ENCODE peak calls at places on chromosomes 6 and 20, in five cellular contexts. A is H54, G is adrenal gland, N is GM12892, P is GM12878. O is an unnamed sample.

GRCh38 chr6:15023448-15023847 is 222.4 kb upstream of the JARID2 start:
- DNase-seq in A (no peak), P (peak; percentile 94), G (no peak), N (peak; percentile 24), O (no peak)

GRCh38 chr6:804317-804716 is 111.4 kb upstream of the EXOC2 start:
- DNase-seq in G (no peak), P (no peak), A (no peak), N (no peak), O (no peak)

GRCh38 chr6:43773050-43773956 is 3.3 kb downstream of the VEGFA start:
- DNase-seq in P (no peak), A (peak; percentile 96), N (peak; percentile 87), G (peak; percentile 80), O (peak; percentile 88)

GRCh38 chr6:56517155-56517745 is 125.4 kb downstream of the DST start:
- DNase-seq in A (no peak), N (no peak), P (no peak), G (no peak), O (no peak)

GRCh38 chr20:13009682-13010406 is 1.1 kb downstream of the SPTLC3 start:
- DNase-seq in A (peak; percentile 35), G (peak; percentile 71), P (peak; percentile 77), N (peak; percentile 3), O (no peak)

GRCh38 chr6:68012822-68013221 is 622.3 kb upstream of the ADGRB3 start:
- DNase-seq in P (no peak), N (no peak), A (no peak), G (no peak), O (no peak)

GRCh38 chr6:115643762-115644161 is 416.9 kb downstream of the FRK start:
- DNase-seq in G (no peak), P (no peak), A (no peak), N (no peak), O (no peak)

GRCh38 chr6:88134575-88134974 is 31.6 kb downstream of the CNR1 start:
- DNase-seq in P (no peak), A (no peak), N (no peak), G (no peak), O (no peak)

GRCh38 chr6:149060300-149060984 is 257.1 kb upstream of the TAB2 start:
- DNase-seq in P (peak; percentile 90), A (no peak), N (no peak), G (no peak), O (peak; percentile 27)

GRCh38 chr6:128265706-128266105 is 254.7 kb downstream of the PTPRK start:
- DNase-seq in A (no peak), G (no peak), P (no peak), N (no peak), O (no peak)

GRCh38 chr20:50110141-50111047 is 2.6 kb downstream of the UBE2V1 start:
- DNase-seq in A (no peak), G (peak; percentile 56), P (peak; percentile 52), N (no peak), O (peak; percentile 56)

GRCh38 chr6:141140905-141141304 is 991.8 kb upstream of the GJE1 start:
- DNase-seq in A (no peak), P (no peak), N (no peak), G (no peak), O (no peak)

GRCh38 chr6:42940493-42941045 is 11.3 kb downstream of the CNPY3 start:
- DNase-seq in G (no peak), N (no peak), A (no peak), P (no peak), O (no peak)

GRCh38 chr6:146803601-146804000 is 204.8 kb downstream of the ADGB start:
- DNase-seq in G (no peak), A (no peak), P (no peak), N (no peak), O (no peak)

GRCh38 chr6:109759098-109759855 is 68.2 kb downstream of the FIG4 start:
- DNase-seq in A (no peak), G (no peak), P (no peak), N (no peak), O (no peak)

GRCh38 chr20:54062812-54063280 is 7.5 kb downstream of the BCAS1 start:
- DNase-seq in P (peak; percentile 82), A (no peak), G (no peak), N (no peak), O (peak; percentile 74)

GRCh38 chr6:158047563-158048323 is 66.1 kb downstream of the SYNJ2 start:
- DNase-seq in P (no peak), N (no peak), G (no peak), A (no peak), O (no peak)

GRCh38 chr6:29564875-29565274 is 5.3 kb upstream of the UBD start:
- DNase-seq in P (no peak), A (no peak), G (no peak), N (no peak), O (no peak)

GRCh38 chr20:32474967-32475819 is 109.9 kb downstream of the NOL4L start:
- DNase-seq in N (peak; percentile 75), A (peak; percentile 98), P (no peak), G (peak; percentile 96), O (peak; percentile 79)

GRCh38 chr6:111096246-111096645 is 8.9 kb downstream of the SLC16A10 start:
- DNase-seq in P (no peak), G (no peak), A (no peak), N (no peak), O (no peak)

GRCh38 chr6:56144538-56145324 is 102.6 kb downstream of the COL21A1 start:
- DNase-seq in G (no peak), P (no peak), A (peak; percentile 41), N (no peak), O (no peak)

DNA sequence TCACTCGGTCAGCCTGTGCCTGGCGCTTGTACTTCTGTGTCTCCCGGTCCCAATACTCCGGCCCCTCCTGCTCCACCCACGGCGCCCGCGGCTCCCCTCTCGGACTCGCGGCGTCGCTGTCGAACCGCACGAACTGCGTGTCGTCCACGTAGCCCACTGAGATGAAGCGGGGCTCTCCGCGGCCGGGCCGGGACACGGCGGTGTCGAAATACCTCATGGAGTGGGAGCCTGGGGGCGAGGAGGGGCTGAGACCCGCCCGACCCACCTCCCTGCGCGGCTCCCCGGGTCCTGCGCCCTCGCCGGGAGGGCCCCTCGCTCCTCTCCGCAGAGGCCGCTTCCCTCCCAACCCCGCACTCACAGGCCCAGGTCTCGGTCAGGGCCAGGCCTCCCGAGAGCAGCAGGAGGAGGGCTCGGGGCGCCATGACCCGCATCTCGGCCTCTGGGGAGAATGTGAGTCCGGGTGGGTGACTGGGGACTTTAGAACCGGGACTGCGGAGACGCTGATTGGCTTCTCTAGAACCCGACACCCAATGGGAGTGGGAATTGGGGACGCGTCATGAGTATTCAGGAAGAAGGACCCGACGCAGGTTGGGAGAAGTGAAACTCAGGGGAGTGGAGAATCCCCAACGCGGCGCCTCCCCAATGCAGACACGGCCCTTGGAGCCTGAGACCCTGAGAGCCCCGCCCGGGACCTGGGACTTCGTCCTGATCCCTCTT is at the start of gene HLA-C:
- DNase-seq in G (peak; percentile 98), N (peak; percentile 84), A (peak; percentile 94), P (peak; percentile 95), O (peak; percentile 98)
- TF ChIP-seq POLR2A in G (peak; percentile 73), N (peak; percentile 76), A (peak; percentile 92), P (peak; percentile 95), O (peak; percentile 74)

DNA sequence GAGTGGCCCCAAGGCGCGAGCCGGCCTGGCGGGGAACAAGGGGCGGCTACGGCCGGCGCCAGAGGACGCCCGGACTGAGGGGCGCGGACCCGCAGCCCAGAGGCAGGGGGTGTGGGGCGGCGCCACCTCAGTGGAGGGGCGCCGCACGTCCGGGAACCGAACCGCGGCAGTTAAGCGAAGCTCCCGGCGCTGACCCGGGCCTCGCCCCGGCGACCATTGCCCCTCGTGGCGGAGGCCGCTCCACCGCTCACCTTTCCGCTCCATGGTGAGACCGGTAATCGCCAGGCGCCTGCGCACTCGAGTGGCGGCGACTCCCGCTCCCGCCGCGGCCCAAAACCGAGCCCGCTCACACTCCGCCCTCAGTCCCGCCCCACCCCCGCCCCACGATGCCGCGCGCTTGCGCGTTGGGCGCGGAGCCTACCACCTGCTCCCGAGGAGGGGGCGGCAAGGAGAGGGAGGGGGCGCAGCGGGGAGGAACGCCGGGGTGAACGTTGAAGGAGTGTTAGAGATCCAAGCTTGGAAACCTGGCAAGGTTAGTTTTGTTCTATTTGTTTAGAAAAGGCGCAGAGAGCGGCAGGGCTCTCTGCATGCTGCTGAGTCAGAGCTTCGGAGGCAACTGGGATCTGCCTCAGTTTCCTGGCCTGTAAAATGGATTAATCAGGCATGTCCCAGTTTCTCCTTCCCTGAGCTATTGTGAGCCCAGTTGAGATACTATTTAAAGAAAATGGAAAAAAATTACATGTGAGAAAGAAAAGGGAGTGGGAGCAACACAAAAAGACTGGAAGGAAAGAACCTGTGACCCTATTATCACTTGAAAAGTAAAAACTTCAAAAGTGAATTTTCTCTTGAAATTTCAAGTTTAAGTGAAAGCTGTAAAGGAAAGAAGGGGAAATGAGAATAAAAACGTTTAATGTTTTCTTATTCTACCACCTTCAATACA is at the start of gene SRPK1:
- DNase-seq in N (peak; percentile 87), P (peak; percentile 65), A (peak; percentile 95), G (peak; percentile 91), O (peak; percentile 95)
- TF ChIP-seq POLR2A in N (peak; percentile 95), P (peak; percentile 97), A (peak; percentile 94), G (peak; percentile 47), O (peak; percentile 73)

DNA sequence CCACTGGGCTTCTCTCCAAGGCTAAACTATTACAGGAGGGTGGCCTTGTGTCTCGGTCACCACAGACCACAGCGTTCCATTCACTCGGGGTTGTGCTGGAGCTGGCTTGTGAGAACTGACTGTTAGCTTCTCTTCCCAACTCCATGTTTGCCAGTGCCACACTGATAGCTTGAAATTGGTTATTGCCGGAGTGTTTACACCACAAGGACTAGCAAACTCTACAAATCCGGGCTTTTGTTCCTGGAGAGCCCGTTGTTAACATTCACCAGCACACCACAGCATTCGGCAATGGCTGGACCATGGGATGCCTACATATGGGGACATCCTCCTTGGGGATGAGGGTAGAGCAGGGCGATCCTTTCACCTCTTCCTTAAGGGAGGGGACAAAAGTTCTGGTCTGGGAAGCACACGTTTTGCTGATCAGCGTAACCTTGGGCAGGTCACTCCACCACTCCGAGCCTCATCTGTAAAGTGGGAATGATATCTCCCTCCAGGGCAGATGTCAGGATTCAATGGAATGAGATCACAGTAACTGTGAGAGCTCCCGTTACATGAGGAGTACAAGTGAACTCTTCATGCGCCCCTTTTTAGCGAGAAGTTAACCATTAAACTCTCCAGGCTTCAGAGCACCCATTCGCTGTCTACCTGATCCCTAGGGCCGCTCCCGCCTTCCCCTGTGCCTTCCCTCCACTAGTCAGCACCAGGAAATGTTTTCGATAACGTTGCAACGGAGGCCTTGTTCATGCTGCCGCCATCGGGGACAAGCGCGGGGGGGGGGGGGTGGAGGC is 41.7 kb upstream of the TTPAL start:
- DNase-seq in N (no peak), G (peak; percentile 65), A (no peak), P (no peak), O (no peak)
- TF ChIP-seq POLR2A in N (no peak), G (no peak), A (no peak), P (no peak), O (no peak)

DNA sequence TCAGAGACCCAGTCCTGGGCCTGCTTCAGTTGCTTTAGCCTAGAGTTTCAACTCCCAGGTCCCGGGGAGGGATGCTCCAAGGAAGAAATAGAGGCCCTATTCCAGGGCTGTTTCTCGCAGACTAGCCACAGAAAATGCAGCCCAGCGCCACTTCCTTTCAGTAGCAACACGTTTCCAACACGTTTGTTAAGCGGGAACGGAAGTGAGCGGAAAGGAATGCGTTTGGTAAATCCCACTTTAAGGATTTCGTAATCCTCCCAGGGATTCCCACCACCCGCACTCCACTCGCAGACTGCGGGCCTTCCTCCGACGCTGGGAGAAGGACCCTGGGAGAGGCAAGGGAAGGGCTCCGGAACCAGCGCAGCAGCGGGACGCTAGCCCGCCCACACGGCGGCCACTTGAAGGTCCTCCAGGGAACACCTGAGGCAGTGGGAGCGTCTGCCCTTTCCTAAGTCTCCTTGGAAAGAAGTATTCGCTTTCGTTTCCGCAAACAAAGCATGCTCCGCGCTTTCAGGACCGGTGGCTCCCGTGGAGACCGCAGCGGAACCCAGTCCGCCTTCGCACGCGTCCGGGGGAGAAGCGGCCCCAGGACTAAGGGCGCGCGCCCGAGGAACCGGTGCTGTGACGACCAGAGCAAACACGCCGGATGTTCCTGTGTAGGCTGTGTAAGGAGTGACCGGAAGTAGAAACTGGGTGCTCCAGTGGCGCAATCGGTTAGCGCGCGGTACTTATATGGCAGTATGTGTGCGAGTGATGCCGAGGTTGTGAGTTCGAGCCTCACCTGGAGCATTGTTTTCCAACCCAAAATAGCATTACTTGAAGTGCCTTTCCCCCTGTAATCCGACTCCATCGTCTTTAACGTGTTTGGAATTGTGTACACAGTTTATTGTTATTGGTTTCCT is 227.6 kb upstream of the PRSS16 start:
- DNase-seq in A (peak; percentile 61), G (peak; percentile 97), P (peak; percentile 62), N (peak; percentile 20), O (peak; percentile 88)
- TF ChIP-seq POLR2A in A (peak; percentile 85), G (peak; percentile 75), P (peak; percentile 87), N (no peak), O (no peak)